ENCODE peak calls at places on chromosomes 13 and 19, in four cellular contexts. One of them, this sample, is unnamed. For H3K4me1 and H3K9me3, the result is how much of the 10 kb centered on the place peaks cover.

GRCh38 chr19:7376151-7376852 is 27.6 kb downstream of the ARHGEF18 start:
- DNase-seq in stomach: no peak
- DNase-seq in HepG2: no peak
- DNase-seq in psoas muscle: no peak
- DNase-seq in this sample: no peak

GRCh38 chr13:21595546-21595822 is 8.5 kb downstream of the MICU2 start:
- DNase-seq in stomach: no peak
- DNase-seq in HepG2: no peak
- DNase-seq in psoas muscle: no peak
- DNase-seq in this sample: no peak

GRCh38 chr13:101218484-101218883 is 197.8 kb downstream of the NALCN start:
- DNase-seq in stomach: no peak
- DNase-seq in HepG2: no peak
- DNase-seq in psoas muscle: no peak
- DNase-seq in this sample: no peak

GRCh38 chr19:54317108-54317964 is 4.4 kb upstream of the LILRA5 start:
- DNase-seq in stomach: no peak
- DNase-seq in HepG2: no peak
- DNase-seq in psoas muscle: no peak
- DNase-seq in this sample: no peak

GRCh38 chr13:85236431-85236830 is 562.8 kb downstream of the SLITRK6 start:
- DNase-seq in stomach: no peak
- DNase-seq in HepG2: no peak
- DNase-seq in psoas muscle: no peak
- DNase-seq in this sample: no peak

GRCh38 chr13:20174656-20175405 is 14.0 kb upstream of the GJA3 start:
- DNase-seq in stomach: peak
- DNase-seq in HepG2: peak
- DNase-seq in psoas muscle: peak
- DNase-seq in this sample: peak

GRCh38 chr19:12703056-12703455 is 6.6 kb upstream of the FBXW9 start:
- DNase-seq in stomach: no peak
- DNase-seq in HepG2: peak
- DNase-seq in psoas muscle: no peak
- DNase-seq in this sample: no peak

GRCh38 chr13:51577690-51578089 is 6.6 kb upstream of the WDFY2 start:
- DNase-seq in stomach: no peak
- DNase-seq in HepG2: no peak
- DNase-seq in psoas muscle: no peak
- DNase-seq in this sample: no peak

GRCh38 chr19:10756791-10757190 is 38.9 kb downstream of the DNM2 start:
- DNase-seq in stomach: no peak
- DNase-seq in HepG2: no peak
- DNase-seq in psoas muscle: no peak
- DNase-seq in this sample: no peak

GRCh38 chr13:41563501-41564001 is 106.2 kb downstream of the RGCC start:
- DNase-seq in stomach: no peak
- DNase-seq in HepG2: peak
- DNase-seq in psoas muscle: no peak
- DNase-seq in this sample: no peak

GRCh38 chr13:39451301-39451700 is 151.7 kb downstream of the LHFPL6 start:
- DNase-seq in stomach: no peak
- DNase-seq in HepG2: no peak
- DNase-seq in psoas muscle: no peak
- DNase-seq in this sample: no peak

GRCh38 chr13:51585696-51586095 is 1.4 kb downstream of the WDFY2 start:
- DNase-seq in stomach: no peak
- DNase-seq in HepG2: no peak
- DNase-seq in psoas muscle: no peak
- DNase-seq in this sample: no peak

DNA sequence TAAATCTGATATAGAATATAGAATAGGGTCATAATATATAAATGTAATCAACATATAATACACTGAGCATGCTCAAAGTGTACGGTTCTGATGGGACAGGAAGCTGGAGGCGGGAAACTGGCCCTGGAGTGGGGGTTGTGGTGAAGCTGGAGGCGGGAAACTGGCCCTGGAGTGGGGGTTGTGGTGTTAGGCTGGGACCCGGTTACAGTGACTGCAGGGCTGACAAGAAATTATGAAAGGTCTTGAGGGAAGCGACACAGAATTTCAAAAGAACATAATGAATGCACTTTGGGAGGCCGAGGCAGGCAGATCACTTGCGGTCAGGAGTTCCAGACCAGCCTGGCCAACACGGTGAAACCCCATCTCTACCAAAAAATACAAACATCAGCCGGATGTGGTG is 61.6 kb downstream of the GADD45B start:
- DNase-seq in stomach: no peak
- DNase-seq in HepG2: no peak
- DNase-seq in psoas muscle: peak
- DNase-seq in this sample: no peak
- H3K4me1 ChIP-seq in stomach: under half
- H3K4me1 ChIP-seq in HepG2: half or more
- H3K4me1 ChIP-seq in psoas muscle: under half
- H3K4me1 ChIP-seq in this sample: under half

DNA sequence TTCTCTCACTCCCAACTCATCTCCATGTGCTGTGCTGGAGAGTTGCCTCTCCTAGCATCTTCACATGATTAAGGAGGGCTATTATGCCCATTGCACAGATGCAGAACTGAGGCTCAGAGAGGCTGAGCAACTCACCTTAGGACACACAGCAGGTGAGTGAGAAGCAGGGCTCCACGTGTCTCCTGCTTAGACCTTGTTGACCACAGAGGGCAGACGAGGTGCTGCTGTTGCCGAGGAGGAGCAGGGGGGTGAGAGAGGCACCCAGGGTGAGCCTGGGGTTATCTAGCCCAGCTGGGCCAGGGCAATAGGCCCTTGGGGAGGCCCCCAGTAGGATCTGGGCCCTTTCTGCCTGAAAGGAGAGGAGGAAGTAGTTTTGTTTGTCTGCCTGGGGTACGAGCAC is 2.4 kb upstream of the HSH2D start:
- DNase-seq in stomach: no peak
- DNase-seq in HepG2: no peak
- DNase-seq in psoas muscle: no peak
- DNase-seq in this sample: no peak
- TF ChIP-seq CTCF in stomach: no peak
- TF ChIP-seq CTCF in HepG2: peak
- TF ChIP-seq CTCF in psoas muscle: no peak
- TF ChIP-seq CTCF in this sample: no peak

GRCh38 chr19:40889366-40889765 is 7.3 kb upstream of the CYP2A7 start:
- DNase-seq in stomach: no peak
- DNase-seq in HepG2: no peak
- DNase-seq in psoas muscle: no peak
- DNase-seq in this sample: no peak
- H3K9me3 ChIP-seq in stomach: under half
- H3K9me3 ChIP-seq in HepG2: under half
- H3K9me3 ChIP-seq in psoas muscle: under half
- H3K9me3 ChIP-seq in this sample: under half

GRCh38 chr13:110306340-110306959 is 507 bp downstream of the COL4A1 start:
- DNase-seq in stomach: no peak
- DNase-seq in HepG2: no peak
- DNase-seq in psoas muscle: no peak
- DNase-seq in this sample: no peak

GRCh38 chr13:110305544-110305943 is 1.4 kb downstream of the COL4A1 start:
- DNase-seq in stomach: no peak
- DNase-seq in HepG2: no peak
- DNase-seq in psoas muscle: no peak
- DNase-seq in this sample: no peak

GRCh38 chr13:110305001-110305400 is 2.0 kb downstream of the COL4A1 start:
- DNase-seq in stomach: no peak
- DNase-seq in HepG2: no peak
- DNase-seq in psoas muscle: no peak
- DNase-seq in this sample: no peak

GRCh38 chr13:110306960-110307696 is at the start of the genes COL4A1 and COL4A2:
- DNase-seq in stomach: no peak
- DNase-seq in HepG2: no peak
- DNase-seq in psoas muscle: peak
- DNase-seq in this sample: peak

GRCh38 chr13:110305949-110306339 is 1.0 kb downstream of the COL4A1 start:
- DNase-seq in stomach: no peak
- DNase-seq in HepG2: no peak
- DNase-seq in psoas muscle: no peak
- DNase-seq in this sample: no peak
- H3K4me1 ChIP-seq in stomach: half or more
- H3K4me1 ChIP-seq in HepG2: under half
- H3K4me1 ChIP-seq in psoas muscle: under half
- H3K4me1 ChIP-seq in this sample: half or more

GRCh38 chr19:1866693-1867358 is 3.4 kb upstream of the KLF16 start:
- DNase-seq in stomach: no peak
- DNase-seq in HepG2: no peak
- DNase-seq in psoas muscle: no peak
- DNase-seq in this sample: no peak
- TF ChIP-seq CTCF in stomach: no peak
- TF ChIP-seq CTCF in HepG2: no peak
- TF ChIP-seq CTCF in psoas muscle: no peak
- TF ChIP-seq CTCF in this sample: no peak

GRCh38 chr19:15779756-15780476 is 7.5 kb upstream of the OR10H5 start:
- DNase-seq in stomach: peak
- DNase-seq in HepG2: peak
- DNase-seq in psoas muscle: peak
- DNase-seq in this sample: peak
- H3K9me3 ChIP-seq in stomach: under half
- H3K9me3 ChIP-seq in HepG2: under half
- H3K9me3 ChIP-seq in psoas muscle: under half
- H3K9me3 ChIP-seq in this sample: under half

GRCh38 chr19:4495471-4495870 is 22.8 kb downstream of the PLIN4 start:
- DNase-seq in stomach: peak
- DNase-seq in HepG2: no peak
- DNase-seq in psoas muscle: peak
- DNase-seq in this sample: no peak

GRCh38 chr19:4493929-4494690 is 22.0 kb downstream of the HDGFL2 start:
- DNase-seq in stomach: no peak
- DNase-seq in HepG2: no peak
- DNase-seq in psoas muscle: no peak
- DNase-seq in this sample: no peak

GRCh38 chr19:4494691-4495064 is 22.6 kb downstream of the HDGFL2 start:
- DNase-seq in stomach: no peak
- DNase-seq in HepG2: no peak
- DNase-seq in psoas muscle: no peak
- DNase-seq in this sample: no peak

GRCh38 chr19:4492337-4493103 is 20.4 kb downstream of the HDGFL2 start:
- DNase-seq in stomach: no peak
- DNase-seq in HepG2: no peak
- DNase-seq in psoas muscle: no peak
- DNase-seq in this sample: no peak

DNA sequence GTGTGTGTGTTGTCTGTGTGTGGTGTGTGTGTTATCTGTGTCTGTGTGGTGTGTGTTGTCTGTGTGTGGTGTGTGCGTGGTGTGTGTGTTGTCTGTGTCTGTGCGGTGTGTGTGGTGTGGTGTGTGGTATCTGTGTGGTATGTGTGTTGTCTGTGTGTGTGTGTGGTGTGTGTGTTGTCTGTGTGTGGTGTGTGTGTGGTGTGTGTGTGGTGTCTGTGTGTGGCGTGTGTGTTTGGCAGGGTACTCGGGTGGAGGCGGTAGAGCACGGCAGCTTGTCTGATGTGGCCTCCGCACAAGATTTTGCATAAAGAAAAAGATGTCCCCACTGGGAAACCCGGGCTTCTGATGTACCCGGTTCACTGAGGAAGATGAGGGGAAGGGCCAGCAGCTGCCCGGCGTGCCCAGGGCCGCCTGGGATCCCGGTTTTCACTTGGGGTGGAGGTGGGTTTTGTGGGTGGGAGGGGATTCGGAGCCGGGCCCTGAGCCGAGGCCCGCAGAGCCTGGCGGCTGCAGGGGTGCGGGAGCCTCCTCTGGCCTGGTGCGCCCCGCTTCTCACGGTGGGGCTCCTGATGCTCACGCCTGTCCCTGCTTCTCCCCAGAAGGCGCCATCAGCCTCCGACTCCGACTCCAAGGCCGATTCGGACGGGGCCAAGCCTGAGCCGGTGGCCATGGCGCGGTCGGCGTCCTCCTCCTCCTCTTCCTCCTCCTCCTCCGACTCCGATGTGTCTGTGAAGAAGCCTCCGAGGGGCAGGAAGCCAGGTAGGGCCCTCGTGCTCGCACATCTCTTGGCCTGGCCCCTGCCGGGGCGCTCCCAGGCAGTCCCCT is 21.2 kb downstream of the HDGFL2 start:
- DNase-seq in stomach: no peak
- DNase-seq in HepG2: no peak
- DNase-seq in psoas muscle: no peak
- DNase-seq in this sample: no peak
- H3K4me1 ChIP-seq in stomach: under half
- H3K4me1 ChIP-seq in HepG2: under half
- H3K4me1 ChIP-seq in psoas muscle: under half
- H3K4me1 ChIP-seq in this sample: under half